ENCODE peak calls at places on chromosomes 16 and 17, in six cellular contexts. T is adrenal gland; H is thoracic aorta; U is A673; P is CD8-positive, alpha-beta T cell; N is fibroblast of lung. M is an unnamed sample. For H3K36me3, the result is how much of the 10 kb centered on the place peaks cover.

GRCh38 chr16:15988268-15989013 is 39.0 kb downstream of the ABCC1 start:
- DNase-seq in N (peak), U (no peak), P (no peak), T (no peak), H (no peak), M (peak)

GRCh38 chr17:40059729-40060475 is 2.9 kb upstream of the THRA start:
- DNase-seq in P (no peak), U (no peak), T (no peak), H (no peak), N (no peak), M (no peak)

GRCh38 chr16:67375161-67375560 is 18.1 kb downstream of the TPPP3 start:
- DNase-seq in N (peak), P (no peak), T (no peak), H (no peak), U (no peak), M (no peak)

GRCh38 chr16:83870830-83871229 is 28.1 kb upstream of the MLYCD start:
- DNase-seq in U (no peak), H (no peak), N (no peak), P (no peak), T (no peak), M (no peak)

GRCh38 chr17:69501591-69502468 is 87.3 kb downstream of the MAP2K6 start:
- DNase-seq in T (no peak), N (peak), U (peak), P (no peak), H (no peak), M (peak)

GRCh38 chr17:44941712-44942331 is 5.8 kb downstream of the KIF18B start:
- DNase-seq in N (no peak), P (no peak), U (no peak), H (no peak), T (no peak), M (no peak)

GRCh38 chr16:24499193-24499814 is 40.1 kb upstream of the RBBP6 start:
- DNase-seq in U (peak), P (no peak), N (peak), T (no peak), H (no peak), M (peak)

GRCh38 chr16:14337303-14338191 is 266.4 kb downstream of the MRTFB start:
- DNase-seq in U (no peak), H (no peak), T (no peak), N (peak), P (no peak), M (no peak)

GRCh38 chr17:81313776-81314409 is 18.8 kb upstream of the SLC38A10 start:
- DNase-seq in U (no peak), P (no peak), T (no peak), N (no peak), H (no peak), M (peak)

GRCh38 chr16:728890-729744 is 2.2 kb downstream of the HAGHL start:
- DNase-seq in U (no peak), H (no peak), T (no peak), N (no peak), P (no peak), M (no peak)

GRCh38 chr17:78356163-78356713 is 3.6 kb downstream of the SOCS3 start:
- DNase-seq in N (peak), H (no peak), U (peak), T (peak), P (peak), M (no peak)

GRCh38 chr16:72844225-72844920 is 203.6 kb downstream of the ZFHX3 start:
- DNase-seq in H (no peak), T (no peak), U (no peak), P (no peak), N (no peak), M (no peak)

GRCh38 chr17:48596735-48597491 is 3.3 kb upstream of the HOXB5 start:
- DNase-seq in N (peak), P (no peak), U (no peak), T (no peak), H (no peak), M (no peak)

GRCh38 chr17:48596000-48596734 is 2.6 kb upstream of the HOXB5 start:
- DNase-seq in H (no peak), U (no peak), T (no peak), N (peak), P (no peak), M (no peak)

GRCh38 chr17:48597775-48598631 is 4.4 kb upstream of the HOXB5 start:
- DNase-seq in H (no peak), N (peak), T (peak), U (peak), P (no peak), M (peak)

GRCh38 chr17:48598727-48599126 is 5.1 kb upstream of the HOXB5 start:
- DNase-seq in P (no peak), H (no peak), N (no peak), U (no peak), T (no peak), M (no peak)

GRCh38 chr17:48597492-48597774 is 3.9 kb upstream of the HOXB5 start:
- DNase-seq in T (no peak), U (no peak), N (no peak), P (no peak), H (no peak), M (no peak)
- H3K4me3 ChIP-seq in T (peak), U (peak), N (peak), P (peak), H (peak), M (peak)

GRCh38 chr17:59617141-59617757 is 2.4 kb upstream of the CLTC start:
- DNase-seq in U (no peak), N (no peak), H (no peak), T (no peak), P (no peak), M (no peak)
- H3K27ac ChIP-seq in U (peak), N (no peak), H (peak), T (no peak), P (no peak), M (no peak)

GRCh38 chr16:86768231-86768791 is 190.0 kb downstream of the FOXL1 start:
- DNase-seq in N (no peak), T (no peak), P (no peak), H (no peak), U (no peak), M (peak)
- H3K36me3 ChIP-seq in N (under half), T (under half), P (under half), H (under half), U (under half), M (under half)

GRCh38 chr16:85126731-85127662 is 14.7 kb upstream of the CIBAR2 start:
- DNase-seq in H (no peak), U (peak), T (peak), N (peak), P (no peak), M (peak)
- H3K4me3 ChIP-seq in H (peak), U (peak), T (no peak), N (no peak), P (no peak), M (no peak)

GRCh38 chr16:88014201-88014781 is 63.1 kb downstream of the BANP start:
- DNase-seq in N (peak), P (no peak), T (no peak), H (no peak), U (no peak), M (no peak)

GRCh38 chr16:88014954-88015805 is 63.9 kb downstream of the BANP start:
- DNase-seq in P (no peak), T (no peak), U (no peak), H (no peak), N (no peak), M (no peak)

GRCh38 chr16:88013766-88014165 is 62.5 kb downstream of the BANP start:
- DNase-seq in N (no peak), T (no peak), H (no peak), U (no peak), P (no peak), M (no peak)

GRCh38 chr16:88012360-88012759 is 61.1 kb downstream of the BANP start:
- DNase-seq in T (peak), N (no peak), U (no peak), H (no peak), P (no peak), M (no peak)

GRCh38 chr16:88013091-88013609 is 61.9 kb downstream of the BANP start:
- DNase-seq in N (no peak), T (no peak), H (no peak), P (no peak), U (no peak), M (no peak)
- H3K27ac ChIP-seq in N (no peak), T (no peak), H (no peak), P (no peak), U (no peak), M (no peak)

GRCh38 chr16:22270525-22270924 is 26.7 kb upstream of the POLR3E start:
- DNase-seq in N (peak), T (no peak), P (no peak), U (no peak), H (no peak), M (no peak)
- H3K36me3 ChIP-seq in N (under half), T (half or more), P (under half), U (under half), H (half or more), M (under half)

M was measured in SJCRH30.